ENCODE peak calls at places on chromosomes 1 and 21, in five cellular contexts. R is tibial artery, X is epithelial cell of prostate, H is activated T-cell treated with anti-CD3 and anti-CD28 coated beads for 1 hour, S is caudate nucleus. V is an unnamed sample.
A peak's percentile ranks its signal among the peaks of the same experiment; 100 is the strongest.

GRCh38 chr1:66176012-66176715 is 357.8 kb upstream of the SGIP1 start:
- DNase-seq in R (no peak), H (no peak), S (no peak), X (no peak), V (no peak)

GRCh38 chr1:30847358-30847972 is 61.1 kb downstream of the SDC3 start:
- DNase-seq in R (peak; percentile 70), H (no peak), X (no peak), S (peak; percentile 74), V (no peak)

GRCh38 chr1:26372039-26372438 is 511 bp downstream of the ZNF683 start:
- DNase-seq in S (no peak), H (no peak), X (no peak), R (no peak), V (no peak)

GRCh38 chr1:201999625-202000238 is 10.7 kb upstream of the ELF3 start:
- DNase-seq in R (no peak), S (peak; percentile 56), H (no peak), X (no peak), V (no peak)

GRCh38 chr1:174068000-174068399 is 45.8 kb upstream of the RC3H1 start:
- DNase-seq in X (peak; percentile 8), S (no peak), R (no peak), H (no peak), V (no peak)

GRCh38 chr21:41956926-41957729 is 3.3 kb upstream of the C2CD2 start:
- DNase-seq in H (no peak), S (peak; percentile 61), R (no peak), X (no peak), V (no peak)

GRCh38 chr1:8194481-8195227 is 123.3 kb upstream of the SLC45A1 start:
- DNase-seq in R (no peak), H (no peak), S (no peak), X (peak; percentile 79), V (no peak)

GRCh38 chr1:51415963-51416362 is 85.6 kb upstream of the TTC39A start:
- DNase-seq in H (no peak), S (no peak), R (no peak), X (no peak), V (no peak)

GRCh38 chr1:93219443-93219842 is 38.9 kb downstream of the CCDC18 start:
- DNase-seq in H (no peak), R (no peak), S (no peak), X (no peak), V (no peak)

GRCh38 chr1:95366498-95366897 is 132.5 kb downstream of the RWDD3 start:
- DNase-seq in X (no peak), H (no peak), S (no peak), R (no peak), V (no peak)

GRCh38 chr1:88985033-88985432 is 7.4 kb downstream of the KYAT3 start:
- DNase-seq in X (peak; percentile 71), H (no peak), R (no peak), S (peak; percentile 12), V (no peak)

GRCh38 chr1:1926886-1927660 is 8.0 kb upstream of the TMEM52 start:
- DNase-seq in H (no peak), X (no peak), S (no peak), R (no peak), V (no peak)

GRCh38 chr1:1433804-1434130 is 1.7 kb upstream of the VWA1 start:
- DNase-seq in R (no peak), H (no peak), X (no peak), S (no peak), V (no peak)